ENCODE peak calls at places on chromosomes 6 and 20, in six cellular contexts. B is Panc1; I is HCT116; S is pancreas; E is CD4-positive, alpha-beta T cell; D is right cardiac atrium. O is an unnamed sample.

GRCh38 chr20:64048402-64049044 is 916 bp downstream of the SOX18 start:
- ATAC-seq in I (no peak), S (no peak), E (peak), B (no peak), D (no peak), O (no peak)

GRCh38 chr6:46290916-46291633 is 120.3 kb upstream of the ENPP5 start:
- ATAC-seq in E (no peak), B (no peak), I (no peak), S (peak), D (no peak), O (no peak)

GRCh38 chr20:8964944-8965562 is 103.8 kb upstream of the PLCB4 start:
- ATAC-seq in B (no peak), E (no peak), D (no peak), S (no peak), I (no peak), O (no peak)

GRCh38 chr6:31068738-31069340 is 43.5 kb downstream of the C6orf15 start:
- ATAC-seq in B (peak), E (peak), S (peak), I (peak), D (peak), O (peak)

GRCh38 chr6:116409756-116410155 is 39.0 kb downstream of the DSE start:
- ATAC-seq in S (peak), E (no peak), D (no peak), B (no peak), I (no peak), O (no peak)

GRCh38 chr20:5069141-5069806 is 50.5 kb downstream of the PCNA start:
- ATAC-seq in E (no peak), I (no peak), D (no peak), S (no peak), B (no peak), O (no peak)

GRCh38 chr6:127279815-127280214 is 13.2 kb downstream of the RNF146 start:
- ATAC-seq in B (no peak), I (no peak), S (no peak), D (no peak), E (no peak), O (no peak)

GRCh38 chr6:36657942-36658544 is 20.5 kb upstream of the CDKN1A start:
- ATAC-seq in I (no peak), B (no peak), S (no peak), E (no peak), D (no peak), O (peak)

GRCh38 chr6:166626177-166627038 is 643 bp downstream of the RPS6KA2 start:
- ATAC-seq in E (no peak), D (no peak), I (peak), B (peak), S (peak), O (peak)

GRCh38 chr6:5994234-5994998 is 12.3 kb downstream of the NRN1 start:
- ATAC-seq in D (no peak), E (peak), S (no peak), I (no peak), B (no peak), O (no peak)

GRCh38 chr6:123529058-123529457 is 107.7 kb downstream of the TRDN start:
- ATAC-seq in D (no peak), S (no peak), B (no peak), I (no peak), E (no peak), O (no peak)

GRCh38 chr20:64269604-64270411 is 14.3 kb downstream of the PCMTD2 start:
- ATAC-seq in B (no peak), D (peak), S (no peak), E (no peak), I (no peak), O (no peak)

GRCh38 chr6:56374841-56375369 is 127.5 kb upstream of the COL21A1 start:
- ATAC-seq in I (no peak), B (no peak), D (peak), E (no peak), S (peak), O (peak)

GRCh38 chr6:168020242-168020641 is 22.8 kb downstream of the KIF25 start:
- ATAC-seq in E (no peak), D (no peak), B (no peak), I (no peak), S (no peak), O (no peak)

GRCh38 chr20:33441142-33441955 is 2.2 kb downstream of the SNTA1 start:
- ATAC-seq in S (no peak), I (no peak), B (no peak), E (no peak), D (no peak), O (no peak)

GRCh38 chr6:28251648-28252506 is at the start of gene ZKSCAN4:
- ATAC-seq in I (peak), D (peak), E (peak), S (peak), B (peak), O (peak)

GRCh38 chr20:58402827-58403226 is 13.8 kb downstream of the VAPB start:
- ATAC-seq in D (no peak), B (no peak), S (no peak), I (no peak), E (no peak), O (no peak)

GRCh38 chr20:19713851-19714716 is 44.0 kb upstream of the RIN2 start:
- ATAC-seq in D (no peak), I (no peak), E (no peak), S (no peak), B (no peak), O (no peak)

GRCh38 chr6:140041571-140042332 is 667.3 kb upstream of the CITED2 start:
- ATAC-seq in D (no peak), B (no peak), S (no peak), I (no peak), E (no peak), O (no peak)

GRCh38 chr6:163572612-163573011 is 158.1 kb downstream of the QKI start:
- ATAC-seq in B (peak), I (no peak), E (no peak), D (peak), S (no peak), O (no peak)

GRCh38 chr6:168852336-168852884 is 401.2 kb downstream of the THBS2 start:
- ATAC-seq in D (peak), E (no peak), B (peak), I (no peak), S (no peak), O (peak)

GRCh38 chr6:24658573-24659511 is 7.9 kb downstream of the TDP2 start:
- ATAC-seq in I (no peak), D (no peak), S (peak), E (no peak), B (no peak), O (no peak)

GRCh38 chr6:132458887-132459604 is 53.9 kb downstream of the STX7 start:
- ATAC-seq in D (no peak), E (no peak), B (no peak), I (no peak), S (no peak), O (no peak)

GRCh38 chr6:131251593-131252204 is 116.4 kb downstream of the AKAP7 start:
- ATAC-seq in D (peak), B (no peak), E (no peak), I (no peak), S (peak), O (peak)

GRCh38 chr6:150702675-150703074 is 103.0 kb downstream of the PLEKHG1 start:
- ATAC-seq in D (peak), I (no peak), S (peak), B (no peak), E (no peak), O (no peak)

GRCh38 chr6:157602521-157603288 is 220.3 kb upstream of the SNX9 start:
- ATAC-seq in S (no peak), I (no peak), B (no peak), D (no peak), E (no peak), O (no peak)

GRCh38 chr6:90424580-90424979 is 127.9 kb upstream of the BACH2 start:
- ATAC-seq in D (no peak), E (no peak), I (no peak), S (no peak), B (no peak), O (no peak)

GRCh38 chr20:4006640-4007039 is 8.7 kb downstream of the RNF24 start:
- ATAC-seq in I (no peak), S (peak), B (peak), D (peak), E (no peak), O (peak)

GRCh38 chr6:5143625-5144311 is 58.6 kb downstream of the PPP1R3G start:
- ATAC-seq in E (peak), D (peak), S (peak), B (peak), I (peak), O (peak)